ENCODE peak calls at places on chromosomes 7 and 10, in ten cellular contexts. One of them, this sample, is unnamed. For H3K4me1, the result is how much of the 10 kb centered on the place peaks cover.

GRCh38 chr7:115728518-115728917 is 302.0 kb downstream of the TFEC start:
- ATAC-seq in psoas muscle: no peak
- ATAC-seq in heart right ventricle: no peak
- ATAC-seq in upper lobe of left lung: no peak
- ATAC-seq in body of pancreas: no peak
- ATAC-seq in heart left ventricle: no peak
- ATAC-seq in HepG2: no peak
- ATAC-seq in left lung: no peak
- ATAC-seq in upper lobe of right lung: no peak
- ATAC-seq in pancreas: no peak
- ATAC-seq in this sample: no peak

GRCh38 chr10:101995451-101996063 is 60.4 kb downstream of the ARMH3 start:
- ATAC-seq in upper lobe of right lung: peak
- ATAC-seq in HepG2: peak
- ATAC-seq in left lung: peak
- ATAC-seq in body of pancreas: peak
- ATAC-seq in heart left ventricle: no peak
- ATAC-seq in upper lobe of left lung: no peak
- ATAC-seq in pancreas: peak
- ATAC-seq in heart right ventricle: no peak
- ATAC-seq in psoas muscle: no peak
- ATAC-seq in this sample: no peak

GRCh38 chr10:87551324-87551723 is 46.6 kb downstream of the MINPP1 start:
- ATAC-seq in upper lobe of right lung: no peak
- ATAC-seq in body of pancreas: no peak
- ATAC-seq in left lung: no peak
- ATAC-seq in psoas muscle: no peak
- ATAC-seq in HepG2: no peak
- ATAC-seq in pancreas: no peak
- ATAC-seq in upper lobe of left lung: no peak
- ATAC-seq in heart left ventricle: no peak
- ATAC-seq in heart right ventricle: no peak
- ATAC-seq in this sample: no peak

GRCh38 chr10:103096130-103096529 is 96.9 kb downstream of the NT5C2 start:
- ATAC-seq in body of pancreas: no peak
- ATAC-seq in heart left ventricle: no peak
- ATAC-seq in left lung: no peak
- ATAC-seq in upper lobe of left lung: no peak
- ATAC-seq in heart right ventricle: no peak
- ATAC-seq in HepG2: no peak
- ATAC-seq in pancreas: no peak
- ATAC-seq in psoas muscle: no peak
- ATAC-seq in upper lobe of right lung: no peak
- ATAC-seq in this sample: no peak

GRCh38 chr10:112441520-112441919 is 5.2 kb downstream of the ZDHHC6 start:
- ATAC-seq in heart left ventricle: no peak
- ATAC-seq in pancreas: no peak
- ATAC-seq in upper lobe of right lung: no peak
- ATAC-seq in left lung: no peak
- ATAC-seq in psoas muscle: no peak
- ATAC-seq in heart right ventricle: no peak
- ATAC-seq in upper lobe of left lung: no peak
- ATAC-seq in HepG2: no peak
- ATAC-seq in body of pancreas: no peak
- ATAC-seq in this sample: no peak

GRCh38 chr7:15925608-15926007 is 239.1 kb upstream of the MEOX2 start:
- ATAC-seq in upper lobe of left lung: no peak
- ATAC-seq in left lung: no peak
- ATAC-seq in psoas muscle: no peak
- ATAC-seq in body of pancreas: no peak
- ATAC-seq in upper lobe of right lung: no peak
- ATAC-seq in heart left ventricle: no peak
- ATAC-seq in pancreas: no peak
- ATAC-seq in HepG2: no peak
- ATAC-seq in heart right ventricle: no peak
- ATAC-seq in this sample: no peak

GRCh38 chr10:22367471-22367870 is 22.2 kb downstream of the SPAG6 start:
- ATAC-seq in upper lobe of right lung: no peak
- ATAC-seq in psoas muscle: no peak
- ATAC-seq in HepG2: no peak
- ATAC-seq in upper lobe of left lung: no peak
- ATAC-seq in pancreas: no peak
- ATAC-seq in body of pancreas: no peak
- ATAC-seq in left lung: no peak
- ATAC-seq in heart right ventricle: no peak
- ATAC-seq in heart left ventricle: no peak
- ATAC-seq in this sample: no peak

GRCh38 chr10:114663631-114664030 is 5.6 kb upstream of the ABLIM1 start:
- ATAC-seq in body of pancreas: peak
- ATAC-seq in pancreas: peak
- ATAC-seq in upper lobe of right lung: peak
- ATAC-seq in HepG2: no peak
- ATAC-seq in psoas muscle: no peak
- ATAC-seq in upper lobe of left lung: no peak
- ATAC-seq in heart left ventricle: peak
- ATAC-seq in left lung: peak
- ATAC-seq in heart right ventricle: no peak
- ATAC-seq in this sample: no peak

GRCh38 chr10:73906524-73907447 is 4.1 kb upstream of the PLAU start:
- ATAC-seq in body of pancreas: peak
- ATAC-seq in HepG2: peak
- ATAC-seq in left lung: peak
- ATAC-seq in pancreas: peak
- ATAC-seq in heart right ventricle: peak
- ATAC-seq in heart left ventricle: peak
- ATAC-seq in upper lobe of right lung: peak
- ATAC-seq in upper lobe of left lung: peak
- ATAC-seq in psoas muscle: peak
- ATAC-seq in this sample: peak

GRCh38 chr10:79096514-79096913 is 27.7 kb downstream of the ZMIZ1 start:
- ATAC-seq in pancreas: no peak
- ATAC-seq in psoas muscle: no peak
- ATAC-seq in upper lobe of right lung: no peak
- ATAC-seq in upper lobe of left lung: no peak
- ATAC-seq in body of pancreas: no peak
- ATAC-seq in heart left ventricle: no peak
- ATAC-seq in HepG2: no peak
- ATAC-seq in heart right ventricle: no peak
- ATAC-seq in left lung: no peak
- ATAC-seq in this sample: no peak

GRCh38 chr7:50687575-50688261 is 95.0 kb downstream of the GRB10 start:
- ATAC-seq in upper lobe of left lung: no peak
- ATAC-seq in HepG2: no peak
- ATAC-seq in left lung: peak
- ATAC-seq in heart left ventricle: peak
- ATAC-seq in upper lobe of right lung: no peak
- ATAC-seq in body of pancreas: peak
- ATAC-seq in psoas muscle: peak
- ATAC-seq in pancreas: peak
- ATAC-seq in heart right ventricle: no peak
- ATAC-seq in this sample: peak

GRCh38 chr7:50684702-50685074 is 98.0 kb downstream of the GRB10 start:
- ATAC-seq in psoas muscle: no peak
- ATAC-seq in heart left ventricle: no peak
- ATAC-seq in pancreas: no peak
- ATAC-seq in HepG2: no peak
- ATAC-seq in heart right ventricle: no peak
- ATAC-seq in body of pancreas: no peak
- ATAC-seq in left lung: no peak
- ATAC-seq in upper lobe of right lung: no peak
- ATAC-seq in upper lobe of left lung: no peak
- ATAC-seq in this sample: no peak

GRCh38 chr7:50687096-50687495 is 95.6 kb downstream of the GRB10 start:
- ATAC-seq in left lung: no peak
- ATAC-seq in body of pancreas: no peak
- ATAC-seq in HepG2: no peak
- ATAC-seq in heart left ventricle: no peak
- ATAC-seq in psoas muscle: peak
- ATAC-seq in pancreas: no peak
- ATAC-seq in upper lobe of left lung: no peak
- ATAC-seq in upper lobe of right lung: no peak
- ATAC-seq in heart right ventricle: no peak
- ATAC-seq in this sample: no peak

GRCh38 chr7:50684011-50684701 is 98.5 kb downstream of the GRB10 start:
- ATAC-seq in upper lobe of right lung: no peak
- ATAC-seq in upper lobe of left lung: no peak
- ATAC-seq in heart right ventricle: no peak
- ATAC-seq in body of pancreas: no peak
- ATAC-seq in left lung: no peak
- ATAC-seq in heart left ventricle: no peak
- ATAC-seq in pancreas: peak
- ATAC-seq in psoas muscle: no peak
- ATAC-seq in HepG2: no peak
- ATAC-seq in this sample: no peak

GRCh38 chr7:50685445-50686070 is 97.1 kb downstream of the GRB10 start:
- ATAC-seq in upper lobe of left lung: peak
- ATAC-seq in left lung: peak
- ATAC-seq in upper lobe of right lung: no peak
- ATAC-seq in heart left ventricle: peak
- ATAC-seq in pancreas: no peak
- ATAC-seq in body of pancreas: no peak
- ATAC-seq in psoas muscle: peak
- ATAC-seq in heart right ventricle: no peak
- ATAC-seq in HepG2: no peak
- ATAC-seq in this sample: peak
- H3K27ac ChIP-seq in upper lobe of left lung: no peak
- H3K27ac ChIP-seq in left lung: no peak
- H3K27ac ChIP-seq in upper lobe of right lung: no peak
- H3K27ac ChIP-seq in heart left ventricle: peak
- H3K27ac ChIP-seq in pancreas: peak
- H3K27ac ChIP-seq in body of pancreas: peak
- H3K27ac ChIP-seq in psoas muscle: peak
- H3K27ac ChIP-seq in heart right ventricle: peak
- H3K27ac ChIP-seq in HepG2: no peak
- H3K27ac ChIP-seq in this sample: peak

DNA sequence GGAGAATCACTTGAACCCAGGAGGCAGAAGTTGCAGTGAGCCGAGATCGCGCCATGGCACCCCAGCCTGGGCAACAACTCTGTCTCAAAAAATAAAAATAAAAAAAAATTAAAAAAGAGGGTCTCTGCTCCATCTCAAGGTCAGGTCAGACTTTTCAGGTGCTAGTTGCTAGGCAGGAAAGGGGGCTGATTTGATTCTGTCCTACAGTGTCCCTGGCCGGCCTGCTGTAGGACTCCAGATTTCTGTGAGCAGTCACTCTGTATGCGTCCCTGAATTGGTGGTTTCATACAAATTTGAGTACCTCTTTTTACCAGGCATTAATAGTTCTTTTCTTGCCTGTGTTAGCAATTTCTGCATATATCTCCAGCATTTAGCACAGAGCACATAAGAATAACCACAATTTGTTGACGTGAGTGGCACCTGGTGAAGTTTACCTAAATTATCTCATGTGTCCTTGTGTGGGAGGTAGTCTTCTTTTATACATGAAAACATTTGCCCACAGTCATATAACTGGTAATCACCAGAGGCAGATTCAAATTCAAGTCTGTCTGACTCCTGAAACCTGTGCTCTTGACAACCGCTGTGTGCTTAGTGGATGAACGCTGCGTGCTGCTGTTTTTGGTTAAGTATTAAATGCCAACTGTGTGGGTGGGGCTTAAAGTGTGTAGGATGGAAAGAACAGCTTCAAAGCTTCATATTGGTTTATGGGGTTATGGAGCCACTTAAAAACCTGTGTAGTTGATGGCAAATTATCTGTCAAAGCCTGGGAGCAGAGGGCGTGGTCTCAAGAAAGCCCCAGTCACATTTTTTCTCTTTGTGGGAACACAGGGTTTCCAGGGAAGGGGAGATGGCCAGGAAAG is 3.2 kb upstream of the ZNF775 start:
- ATAC-seq in heart left ventricle: no peak
- ATAC-seq in body of pancreas: no peak
- ATAC-seq in pancreas: no peak
- ATAC-seq in upper lobe of right lung: no peak
- ATAC-seq in psoas muscle: no peak
- ATAC-seq in heart right ventricle: no peak
- ATAC-seq in left lung: no peak
- ATAC-seq in HepG2: no peak
- ATAC-seq in upper lobe of left lung: no peak
- ATAC-seq in this sample: no peak
- H3K4me1 ChIP-seq in heart left ventricle: under half
- H3K4me1 ChIP-seq in body of pancreas: half or more
- H3K4me1 ChIP-seq in pancreas: under half
- H3K4me1 ChIP-seq in upper lobe of right lung: under half
- H3K4me1 ChIP-seq in psoas muscle: under half
- H3K4me1 ChIP-seq in heart right ventricle: half or more
- H3K4me1 ChIP-seq in left lung: under half
- H3K4me1 ChIP-seq in HepG2: half or more
- H3K4me1 ChIP-seq in upper lobe of left lung: under half
- H3K4me1 ChIP-seq in this sample: half or more

GRCh38 chr7:32479574-32480200 is 10.5 kb downstream of the LSM5 start:
- ATAC-seq in heart right ventricle: no peak
- ATAC-seq in body of pancreas: no peak
- ATAC-seq in upper lobe of right lung: peak
- ATAC-seq in upper lobe of left lung: no peak
- ATAC-seq in heart left ventricle: no peak
- ATAC-seq in HepG2: peak
- ATAC-seq in left lung: peak
- ATAC-seq in pancreas: peak
- ATAC-seq in psoas muscle: peak
- ATAC-seq in this sample: no peak
- TF ChIP-seq CTCF in heart right ventricle: peak
- TF ChIP-seq CTCF in body of pancreas: peak
- TF ChIP-seq CTCF in upper lobe of right lung: peak
- TF ChIP-seq CTCF in upper lobe of left lung: peak
- TF ChIP-seq CTCF in heart left ventricle: peak
- TF ChIP-seq CTCF in HepG2: peak
- TF ChIP-seq CTCF in left lung: peak
- TF ChIP-seq CTCF in pancreas: peak
- TF ChIP-seq CTCF in psoas muscle: peak
- TF ChIP-seq CTCF in this sample: peak

GRCh38 chr10:117386805-117387204 is 11.6 kb upstream of the PDZD8 start:
- ATAC-seq in upper lobe of left lung: no peak
- ATAC-seq in heart left ventricle: no peak
- ATAC-seq in pancreas: no peak
- ATAC-seq in psoas muscle: no peak
- ATAC-seq in body of pancreas: no peak
- ATAC-seq in left lung: no peak
- ATAC-seq in upper lobe of right lung: no peak
- ATAC-seq in heart right ventricle: no peak
- ATAC-seq in HepG2: no peak
- ATAC-seq in this sample: no peak

DNA sequence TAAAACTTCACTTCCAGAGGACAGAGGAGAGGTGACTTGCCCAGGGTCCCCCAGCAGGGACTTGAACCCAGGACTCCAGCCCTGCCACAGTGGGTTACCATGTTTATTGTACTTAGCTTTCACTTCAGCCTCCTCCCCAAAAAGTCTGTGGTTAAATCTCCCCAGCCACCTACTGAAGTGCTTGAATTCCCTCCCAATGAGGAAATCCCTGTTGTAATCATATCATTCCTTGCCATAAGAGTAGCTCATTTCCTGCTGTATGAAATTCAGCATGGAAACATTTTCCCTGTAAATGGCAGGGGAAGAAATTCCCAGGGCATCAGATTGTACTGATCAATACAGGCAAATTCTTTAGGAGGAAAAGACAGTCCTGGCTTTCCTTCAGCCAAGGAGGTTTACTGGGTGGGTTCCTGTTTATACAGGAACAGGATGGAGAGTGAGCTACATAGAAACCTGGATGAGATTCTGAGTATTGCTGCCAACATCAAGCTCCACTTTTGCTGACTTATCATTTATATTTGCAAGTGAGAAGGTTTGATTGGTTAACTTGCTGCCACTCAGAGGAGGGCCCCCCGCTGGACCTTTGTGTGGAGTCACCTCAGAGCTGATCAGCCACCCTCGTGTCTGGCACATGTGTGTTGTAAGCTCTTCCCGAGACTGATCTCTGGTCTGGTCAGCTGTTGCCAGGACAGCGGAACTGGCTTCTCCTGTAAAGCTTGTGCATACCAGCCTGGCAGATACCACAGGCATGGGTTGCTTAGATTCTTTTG is 16.4 kb upstream of the PDZD8 start:
- ATAC-seq in heart right ventricle: peak
- ATAC-seq in upper lobe of left lung: peak
- ATAC-seq in upper lobe of right lung: peak
- ATAC-seq in HepG2: peak
- ATAC-seq in body of pancreas: peak
- ATAC-seq in psoas muscle: no peak
- ATAC-seq in left lung: peak
- ATAC-seq in pancreas: peak
- ATAC-seq in heart left ventricle: peak
- ATAC-seq in this sample: no peak
- H3K27ac ChIP-seq in heart right ventricle: no peak
- H3K27ac ChIP-seq in upper lobe of left lung: no peak
- H3K27ac ChIP-seq in upper lobe of right lung: no peak
- H3K27ac ChIP-seq in HepG2: no peak
- H3K27ac ChIP-seq in body of pancreas: no peak
- H3K27ac ChIP-seq in psoas muscle: no peak
- H3K27ac ChIP-seq in left lung: no peak
- H3K27ac ChIP-seq in pancreas: no peak
- H3K27ac ChIP-seq in heart left ventricle: no peak
- H3K27ac ChIP-seq in this sample: no peak